ENCODE peak calls at places on chromosome 12, in six cellular contexts. K is GM23338, B is mammary epithelial cell, P is MM.1S, S is neural progenitor cell, H is fibroblast of lung. V is an unnamed sample.

GRCh38 chr12:16389594-16389993 is 42.1 kb downstream of the MGST1 start:
- DNase-seq in K (no peak), B (peak; percentile 93), P (no peak), S (no peak), H (peak; percentile 73), V (peak; percentile 15)

GRCh38 chr12:115452751-115453281 is 768.8 kb upstream of the TBX3 start:
- DNase-seq in K (peak; percentile 48), B (no peak), P (no peak), S (peak; percentile 34), H (no peak), V (no peak)

GRCh38 chr12:92539966-92540791 is 162.6 kb upstream of the PLEKHG7 start:
- DNase-seq in K (peak; percentile 41), B (no peak), P (no peak), S (peak; percentile 73), H (no peak), V (no peak)

GRCh38 chr12:127025545-127025944 is 1241.4 kb upstream of the TMEM132C start:
- DNase-seq in K (no peak), B (no peak), P (no peak), S (no peak), H (no peak), V (peak; percentile 60)

GRCh38 chr12:100823988-100824387 is 29.4 kb downstream of the ANO4 start:
- DNase-seq in K (no peak), B (peak; percentile 76), P (no peak), S (no peak), H (peak; percentile 5), V (peak; percentile 7)

GRCh38 chr12:76556373-76556772 is 3.2 kb downstream of the OSBPL8 start:
- DNase-seq in K (no peak), B (no peak), P (no peak), S (no peak), H (no peak), V (no peak)

GRCh38 chr12:111643428-111643826 is 42.3 kb downstream of the BRAP start:
- DNase-seq in K (no peak), B (no peak), P (no peak), S (no peak), H (peak; percentile 98), V (no peak)

GRCh38 chr12:106645074-106645421 is 62.2 kb downstream of the RFX4 start:
- DNase-seq in K (no peak), B (peak; percentile 86), P (no peak), S (no peak), H (no peak), V (peak; percentile 62)

GRCh38 chr12:3225154-3225795 is 148.1 kb downstream of the TSPAN9 start:
- DNase-seq in K (no peak), B (no peak), P (no peak), S (no peak), H (peak; percentile 57), V (no peak)

GRCh38 chr12:123963829-123964228 is 8.8 kb downstream of the CCDC92 start:
- DNase-seq in K (no peak), B (no peak), P (no peak), S (no peak), H (no peak), V (no peak)

GRCh38 chr12:19435831-19436497 is 3.3 kb upstream of the AEBP2 start:
- DNase-seq in K (no peak), B (no peak), P (no peak), S (no peak), H (no peak), V (no peak)

GRCh38 chr12:47860873-47861272 is 41.2 kb upstream of the HDAC7 start:
- DNase-seq in K (no peak), B (no peak), P (no peak), S (no peak), H (no peak), V (no peak)

GRCh38 chr12:82880442-82880901 is 193.8 kb downstream of the TMTC2 start:
- DNase-seq in K (no peak), B (no peak), P (no peak), S (peak; percentile 26), H (peak; percentile 33), V (no peak)

GRCh38 chr12:108609535-108610335 is 11.9 kb upstream of the TMEM119 start:
- DNase-seq in K (no peak), B (no peak), P (no peak), S (no peak), H (peak; percentile 97), V (no peak)

GRCh38 chr12:38983117-38983571 is 77.8 kb upstream of the CPNE8 start:
- DNase-seq in K (no peak), B (peak; percentile 3), P (no peak), S (no peak), H (no peak), V (no peak)

GRCh38 chr12:124613151-124613585 is 45.8 kb upstream of the NCOR2 start:
- DNase-seq in K (no peak), B (no peak), P (no peak), S (no peak), H (peak; percentile 73), V (peak; percentile 71)

GRCh38 chr12:19181666-19182426 is 52.3 kb downstream of the PLEKHA5 start:
- DNase-seq in K (no peak), B (no peak), P (no peak), S (no peak), H (peak; percentile 49), V (peak; percentile 13)

GRCh38 chr12:74747305-74747704 is 209.7 kb downstream of the ATXN7L3B start:
- DNase-seq in K (peak; percentile 7), B (no peak), P (no peak), S (no peak), H (peak; percentile 15), V (peak; percentile 44)

GRCh38 chr12:97194551-97194950 is 268.1 kb upstream of the RMST start:
- DNase-seq in K (no peak), B (peak; percentile 24), P (no peak), S (no peak), H (no peak), V (no peak)

GRCh38 chr12:52436000-52436827 is 2.0 kb upstream of the KRT75 start:
- DNase-seq in K (no peak), B (peak; percentile 90), P (no peak), S (no peak), H (no peak), V (peak; percentile 94)

GRCh38 chr12:117685115-117685926 is 283.5 kb downstream of the KSR2 start:
- DNase-seq in K (peak; percentile 94), B (no peak), P (no peak), S (peak; percentile 67), H (no peak), V (peak; percentile 96)

GRCh38 chr12:40911676-40912075 is 219.4 kb downstream of the CNTN1 start:
- DNase-seq in K (no peak), B (peak; percentile 64), P (no peak), S (no peak), H (no peak), V (peak; percentile 34)

GRCh38 chr12:116712458-116713303 is 25.2 kb downstream of the SPRING1 start:
- DNase-seq in K (no peak), B (peak; percentile 78), P (no peak), S (no peak), H (no peak), V (no peak)

GRCh38 chr12:49776858-49777257 is 35.5 kb downstream of the TMBIM6 start:
- DNase-seq in K (no peak), B (no peak), P (no peak), S (no peak), H (no peak), V (no peak)
- H2AFZ ChIP-seq in K (no peak overlapping the region), B (peak overlapping the region; percentile 63), P (peak overlapping the region; percentile 24), S (peak overlapping the region; percentile 18), H (no peak overlapping the region), V (peak overlapping the region; percentile 74)

GRCh38 chr12:130876758-130877157 is 4.9 kb downstream of the RAN start:
- DNase-seq in K (no peak), B (no peak), P (no peak), S (no peak), H (no peak), V (no peak)
- TF ChIP-seq EZH2 in K (no peak), B (no peak), P (no peak), S (no peak), H (no peak), V (no peak)

GRCh38 chr12:42097971-42098370 is 46.7 kb downstream of the GXYLT1 start:
- DNase-seq in K (no peak), B (no peak), P (peak; percentile 30), S (no peak), H (no peak), V (no peak)
- H2AFZ ChIP-seq in K (no peak overlapping the region), B (no peak overlapping the region), P (no peak overlapping the region), S (no peak overlapping the region), H (no peak overlapping the region), V (no peak overlapping the region)

DNA sequence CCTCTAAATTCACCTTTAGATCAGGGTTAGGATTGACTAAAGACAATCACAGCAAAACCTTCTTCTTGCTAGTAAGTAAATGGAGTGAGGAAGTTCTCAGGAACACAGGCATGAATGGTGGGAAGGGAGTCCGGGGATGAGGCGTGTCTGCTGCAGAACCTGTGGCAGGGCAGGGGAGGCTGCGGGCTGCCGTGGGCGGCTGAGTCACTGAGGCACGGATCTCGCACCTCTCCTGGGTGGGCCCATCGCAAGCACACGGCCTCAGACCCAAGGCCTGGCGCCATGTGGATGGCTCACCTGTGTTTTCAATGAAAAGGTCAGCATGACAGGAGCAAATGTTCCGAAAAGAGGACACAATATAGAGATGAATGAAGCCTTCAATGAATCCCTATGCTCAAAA is 85.4 kb downstream of the PIWIL1 start:
- DNase-seq in K (no peak), B (no peak), P (no peak), S (no peak), H (no peak), V (no peak)
- TF ChIP-seq EZH2 in K (no peak), B (no peak), P (no peak), S (no peak), H (no peak), V (no peak)

V was measured in PC-3.